ENCODE peak calls at places on chromosomes 2 and 18, in six cellular contexts. One of them, this sample, is unnamed.

GRCh38 chr2:33292981-33293586 is 183.4 kb upstream of the RASGRP3 start:
- DNase-seq in H1: no peak
- DNase-seq in HepG2: no peak
- DNase-seq in GM12892: no peak
- DNase-seq in GM12878: no peak
- DNase-seq in K562: no peak
- DNase-seq in this sample: no peak

GRCh38 chr2:178404380-178404767 is 46.6 kb downstream of the PRKRA start:
- DNase-seq in K562: peak; percentile 62
- DNase-seq in GM12878: peak; percentile 95
- DNase-seq in GM12892: peak; percentile 38
- DNase-seq in H1: no peak
- DNase-seq in HepG2: no peak
- DNase-seq in this sample: peak; percentile 35

GRCh38 chr2:190578158-190579057 is 43.9 kb upstream of the NEMP2 start:
- DNase-seq in H1: no peak
- DNase-seq in HepG2: peak; percentile 66
- DNase-seq in GM12878: no peak
- DNase-seq in K562: peak; percentile 60
- DNase-seq in GM12892: no peak
- DNase-seq in this sample: no peak

GRCh38 chr18:68791801-68792200 is 6.1 kb upstream of the CCDC102B start:
- DNase-seq in GM12892: no peak
- DNase-seq in H1: no peak
- DNase-seq in K562: no peak
- DNase-seq in HepG2: peak; percentile 2
- DNase-seq in GM12878: no peak
- DNase-seq in this sample: no peak

GRCh38 chr2:31535753-31536152 is 45.0 kb downstream of the SRD5A2 start:
- DNase-seq in GM12878: no peak
- DNase-seq in GM12892: no peak
- DNase-seq in K562: no peak
- DNase-seq in HepG2: no peak
- DNase-seq in H1: no peak
- DNase-seq in this sample: no peak

GRCh38 chr2:217413193-217413592 is 553.3 kb upstream of the TNP1 start:
- DNase-seq in H1: no peak
- DNase-seq in HepG2: no peak
- DNase-seq in K562: no peak
- DNase-seq in GM12878: no peak
- DNase-seq in GM12892: no peak
- DNase-seq in this sample: no peak

GRCh38 chr2:85713836-85714235 is 19.7 kb downstream of the GNLY start:
- DNase-seq in GM12892: no peak
- DNase-seq in K562: no peak
- DNase-seq in GM12878: no peak
- DNase-seq in H1: no peak
- DNase-seq in HepG2: no peak
- DNase-seq in this sample: no peak

GRCh38 chr2:113324684-113325160 is 46.0 kb upstream of the PAX8 start:
- DNase-seq in K562: peak; percentile 64
- DNase-seq in GM12878: no peak
- DNase-seq in GM12892: peak; percentile 53
- DNase-seq in H1: peak; percentile 68
- DNase-seq in HepG2: no peak
- DNase-seq in this sample: peak; percentile 62

GRCh38 chr2:110740747-110741349 is 8.5 kb downstream of the ACOXL start:
- DNase-seq in GM12892: no peak
- DNase-seq in H1: no peak
- DNase-seq in GM12878: no peak
- DNase-seq in HepG2: no peak
- DNase-seq in K562: no peak
- DNase-seq in this sample: no peak

GRCh38 chr2:171522057-171522803 is at the start of gene CYBRD1:
- DNase-seq in HepG2: no peak
- DNase-seq in GM12892: peak; percentile 61
- DNase-seq in K562: peak; percentile 96
- DNase-seq in GM12878: no peak
- DNase-seq in H1: peak; percentile 80
- DNase-seq in this sample: peak; percentile 66
- TF ChIP-seq TAF1 in HepG2: no peak
- TF ChIP-seq TAF1 in GM12892: peak; percentile 47
- TF ChIP-seq TAF1 in K562: peak; percentile 80
- TF ChIP-seq TAF1 in GM12878: peak; percentile 24
- TF ChIP-seq TAF1 in H1: peak; percentile 32
- TF ChIP-seq TAF1 in this sample: peak; percentile 58

DNA sequence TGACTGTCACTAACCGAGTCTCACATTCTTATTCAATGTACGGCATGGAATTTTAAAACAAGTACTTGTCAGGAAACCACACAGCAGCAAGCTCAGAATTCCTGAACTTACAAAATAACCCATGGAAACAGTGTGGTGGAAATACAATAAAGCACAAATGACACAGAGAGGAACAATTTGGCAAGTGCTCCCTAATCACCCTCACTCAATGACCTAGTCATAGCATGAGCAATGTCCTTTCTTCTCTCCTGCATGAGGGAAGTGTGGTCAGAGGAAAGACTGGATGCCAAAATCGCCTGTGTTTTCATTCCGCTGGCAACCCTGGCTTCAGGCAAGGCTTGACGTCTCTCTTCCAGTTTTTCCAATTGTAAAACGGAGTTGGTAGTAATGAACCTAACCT is 153.9 kb downstream of the SATB2 start:
- DNase-seq in K562: no peak
- DNase-seq in GM12892: no peak
- DNase-seq in HepG2: no peak
- DNase-seq in H1: no peak
- DNase-seq in GM12878: no peak
- DNase-seq in this sample: no peak
- TF ChIP-seq POLR2A in K562: no peak
- TF ChIP-seq POLR2A in GM12892: no peak
- TF ChIP-seq POLR2A in HepG2: no peak
- TF ChIP-seq POLR2A in H1: no peak
- TF ChIP-seq POLR2A in GM12878: no peak
- TF ChIP-seq POLR2A in this sample: no peak

GRCh38 chr2:233837694-233838229 is 16.6 kb downstream of the HJURP start:
- DNase-seq in H1: peak; percentile 7
- DNase-seq in K562: no peak
- DNase-seq in GM12892: no peak
- DNase-seq in HepG2: no peak
- DNase-seq in GM12878: no peak
- DNase-seq in this sample: no peak
- TF ChIP-seq TAF1 in H1: no peak
- TF ChIP-seq TAF1 in K562: no peak
- TF ChIP-seq TAF1 in GM12892: no peak
- TF ChIP-seq TAF1 in HepG2: no peak
- TF ChIP-seq TAF1 in GM12878: no peak
- TF ChIP-seq TAF1 in this sample: no peak

GRCh38 chr2:105744091-105744908 is 412 bp upstream of the NCK2 start:
- DNase-seq in GM12878: no peak
- DNase-seq in GM12892: peak; percentile 80
- DNase-seq in H1: peak; percentile 67
- DNase-seq in K562: peak; percentile 75
- DNase-seq in HepG2: peak; percentile 19
- DNase-seq in this sample: peak; percentile 73
- TF ChIP-seq POLR2A in GM12878: peak; percentile 44
- TF ChIP-seq POLR2A in GM12892: no peak
- TF ChIP-seq POLR2A in H1: no peak
- TF ChIP-seq POLR2A in K562: no peak
- TF ChIP-seq POLR2A in HepG2: no peak
- TF ChIP-seq POLR2A in this sample: no peak

GRCh38 chr2:237061356-237061755 is 24.3 kb upstream of the COPS8 start:
- DNase-seq in GM12892: no peak
- DNase-seq in GM12878: no peak
- DNase-seq in H1: no peak
- DNase-seq in K562: no peak
- DNase-seq in HepG2: no peak
- DNase-seq in this sample: no peak
- TF ChIP-seq TAF1 in GM12892: no peak
- TF ChIP-seq TAF1 in GM12878: no peak
- TF ChIP-seq TAF1 in H1: no peak
- TF ChIP-seq TAF1 in K562: no peak
- TF ChIP-seq TAF1 in HepG2: no peak
- TF ChIP-seq TAF1 in this sample: no peak

DNA sequence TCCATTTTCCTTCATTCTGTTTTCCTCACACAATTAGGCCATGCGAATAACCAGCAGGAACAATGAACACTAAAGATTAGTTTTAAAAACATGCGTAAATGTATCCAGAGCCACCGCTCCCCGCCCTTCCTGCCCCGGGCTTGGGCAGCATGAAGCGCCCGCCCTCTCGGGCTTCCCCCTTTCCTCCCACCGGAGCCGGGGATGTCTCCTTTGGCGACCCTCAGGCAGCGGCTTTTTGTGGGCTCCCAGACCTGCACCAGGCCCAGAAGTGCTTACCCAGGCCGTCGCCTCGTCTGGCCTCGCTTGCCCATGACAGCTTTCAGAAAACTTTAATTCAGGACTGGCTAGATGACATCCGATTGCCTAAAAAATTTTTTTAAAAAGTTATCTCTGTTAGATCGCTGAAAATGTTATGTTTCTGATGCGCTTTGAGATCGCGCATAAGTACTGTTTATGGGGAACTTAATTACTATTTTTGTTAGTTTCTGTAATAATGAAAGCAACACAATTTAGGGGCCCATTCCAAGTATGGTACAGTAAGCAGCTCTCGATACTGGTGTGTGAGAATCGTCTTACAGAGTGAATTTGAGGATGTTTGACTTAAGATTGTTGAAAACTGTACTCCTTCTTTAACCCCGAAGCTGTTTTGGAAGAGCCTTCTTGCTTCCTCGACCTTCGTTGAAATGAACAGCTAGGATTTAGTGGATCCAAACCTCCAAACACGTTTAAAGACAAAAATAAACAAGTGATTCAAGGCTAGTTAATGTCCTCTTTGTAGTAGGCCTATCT is 1.1 kb downstream of the MAP3K20 start:
- DNase-seq in K562: peak; percentile 62
- DNase-seq in GM12892: peak; percentile 7
- DNase-seq in HepG2: no peak
- DNase-seq in H1: no peak
- DNase-seq in GM12878: peak; percentile 20
- DNase-seq in this sample: peak; percentile 9
- TF ChIP-seq POLR2A in K562: peak; percentile 18
- TF ChIP-seq POLR2A in GM12892: no peak
- TF ChIP-seq POLR2A in HepG2: no peak
- TF ChIP-seq POLR2A in H1: no peak
- TF ChIP-seq POLR2A in GM12878: no peak
- TF ChIP-seq POLR2A in this sample: no peak

GRCh38 chr2:209876211-209876610 is 104.6 kb downstream of the UNC80 start:
- DNase-seq in K562: no peak
- DNase-seq in GM12878: no peak
- DNase-seq in GM12892: no peak
- DNase-seq in HepG2: no peak
- DNase-seq in H1: no peak
- DNase-seq in this sample: no peak
- TF ChIP-seq TAF1 in K562: no peak
- TF ChIP-seq TAF1 in GM12878: no peak
- TF ChIP-seq TAF1 in GM12892: no peak
- TF ChIP-seq TAF1 in HepG2: no peak
- TF ChIP-seq TAF1 in H1: no peak
- TF ChIP-seq TAF1 in this sample: no peak

GRCh38 chr2:37872192-37872545 is 52.9 kb upstream of the RMDN2 start:
- DNase-seq in GM12878: no peak
- DNase-seq in H1: no peak
- DNase-seq in GM12892: no peak
- DNase-seq in K562: no peak
- DNase-seq in HepG2: no peak
- DNase-seq in this sample: no peak

GRCh38 chr2:37871453-37872191 is 53.5 kb upstream of the RMDN2 start:
- DNase-seq in HepG2: no peak
- DNase-seq in H1: no peak
- DNase-seq in K562: no peak
- DNase-seq in GM12878: no peak
- DNase-seq in GM12892: no peak
- DNase-seq in this sample: no peak

GRCh38 chr2:37869304-37869703 is 55.8 kb upstream of the RMDN2 start:
- DNase-seq in GM12892: no peak
- DNase-seq in HepG2: no peak
- DNase-seq in K562: no peak
- DNase-seq in H1: no peak
- DNase-seq in GM12878: no peak
- DNase-seq in this sample: no peak

GRCh38 chr2:37870829-37871228 is 54.3 kb upstream of the RMDN2 start:
- DNase-seq in GM12878: no peak
- DNase-seq in HepG2: no peak
- DNase-seq in K562: no peak
- DNase-seq in GM12892: no peak
- DNase-seq in H1: no peak
- DNase-seq in this sample: no peak

DNA sequence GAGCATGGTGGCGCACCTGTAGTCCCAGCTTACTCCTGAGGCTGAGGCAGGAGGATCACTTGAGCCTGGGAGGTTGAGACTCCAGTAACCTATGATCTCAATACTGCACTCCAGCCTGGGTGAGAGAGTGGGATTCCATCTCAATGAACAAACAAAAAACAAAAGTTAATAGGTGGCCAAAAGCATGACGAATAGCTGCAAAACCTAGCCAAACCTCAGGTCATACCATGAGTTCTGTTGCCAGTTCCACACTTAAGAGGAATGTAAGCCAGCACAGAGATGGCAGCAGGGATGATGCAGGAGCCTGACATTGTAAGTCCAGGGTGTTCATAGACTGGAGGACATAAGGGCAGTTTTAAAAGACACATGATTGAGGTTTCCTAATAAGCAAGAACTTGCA is 55.3 kb upstream of the RMDN2 start:
- DNase-seq in HepG2: no peak
- DNase-seq in H1: no peak
- DNase-seq in K562: no peak
- DNase-seq in GM12878: no peak
- DNase-seq in GM12892: no peak
- DNase-seq in this sample: no peak
- TF ChIP-seq POLR2A in HepG2: no peak
- TF ChIP-seq POLR2A in H1: no peak
- TF ChIP-seq POLR2A in K562: no peak
- TF ChIP-seq POLR2A in GM12878: no peak
- TF ChIP-seq POLR2A in GM12892: no peak
- TF ChIP-seq POLR2A in this sample: no peak

This sample was measured in GM12891.